ENCODE peak calls at places on chromosomes 11 and 22, in ten cellular contexts. D, L, P, E, Q, V, U, W, M and S are unnamed samples.

GRCh38 chr22:40594924-40595323 is 41.6 kb downstream of the MRTFA start:
- DNase-seq in M (no peak), V (no peak), W (no peak), D (no peak), E (no peak), P (no peak), U (no peak), L (peak; percentile 29), Q (no peak), S (no peak)

GRCh38 chr11:67378544-67378943 is 5.1 kb upstream of the CLCF1 start:
- DNase-seq in E (no peak), M (no peak), U (no peak), W (no peak), D (no peak), P (no peak), L (no peak), Q (no peak), V (no peak), S (no peak)

GRCh38 chr22:42301072-42301741 is 30.8 kb upstream of the TCF20 start:
- DNase-seq in Q (no peak), P (no peak), M (no peak), D (no peak), E (no peak), L (no peak), U (no peak), W (no peak), V (no peak), S (no peak)

GRCh38 chr11:15055620-15056356 is 17.6 kb upstream of the CALCB start:
- DNase-seq in D (no peak), P (no peak), Q (no peak), U (no peak), W (no peak), L (no peak), V (no peak), M (no peak), E (no peak), S (no peak)

GRCh38 chr11:79206951-79207350 is 233.9 kb downstream of the TENM4 start:
- DNase-seq in W (no peak), M (no peak), Q (no peak), E (no peak), D (no peak), U (no peak), L (no peak), P (no peak), V (no peak), S (no peak)

GRCh38 chr22:30340911-30341685 is 14.4 kb upstream of the TBC1D10A start:
- DNase-seq in P (peak; percentile 64), L (no peak), W (no peak), M (no peak), E (no peak), V (no peak), D (no peak), U (no peak), Q (no peak), S (no peak)

GRCh38 chr11:6548121-6548520 is 51.0 kb downstream of the DNHD1 start:
- DNase-seq in W (no peak), Q (no peak), D (no peak), L (no peak), P (no peak), E (no peak), M (no peak), U (no peak), V (no peak), S (no peak)

GRCh38 chr11:126578426-126578825 is 222.9 kb downstream of the ST3GAL4 start:
- DNase-seq in D (no peak), U (no peak), L (no peak), E (no peak), W (no peak), M (no peak), P (no peak), Q (no peak), V (no peak), S (no peak)

GRCh38 chr11:46212720-46213119 is 64.7 kb upstream of the CREB3L1 start:
- DNase-seq in E (no peak), Q (no peak), W (no peak), M (no peak), L (no peak), V (no peak), P (no peak), U (no peak), D (no peak), S (no peak)

GRCh38 chr11:46215208-46215931 is 62.1 kb upstream of the CREB3L1 start:
- DNase-seq in W (no peak), E (no peak), P (no peak), L (no peak), M (no peak), V (no peak), U (no peak), Q (no peak), D (no peak), S (no peak)

GRCh38 chr11:46220313-46220712 is 57.1 kb upstream of the CREB3L1 start:
- DNase-seq in U (no peak), W (no peak), L (no peak), D (no peak), P (no peak), E (no peak), V (no peak), M (no peak), Q (no peak), S (no peak)

GRCh38 chr11:46216765-46217089 is 60.7 kb upstream of the CREB3L1 start:
- DNase-seq in M (no peak), Q (no peak), E (no peak), U (no peak), D (no peak), L (no peak), V (no peak), W (no peak), P (no peak), S (no peak)

DNA sequence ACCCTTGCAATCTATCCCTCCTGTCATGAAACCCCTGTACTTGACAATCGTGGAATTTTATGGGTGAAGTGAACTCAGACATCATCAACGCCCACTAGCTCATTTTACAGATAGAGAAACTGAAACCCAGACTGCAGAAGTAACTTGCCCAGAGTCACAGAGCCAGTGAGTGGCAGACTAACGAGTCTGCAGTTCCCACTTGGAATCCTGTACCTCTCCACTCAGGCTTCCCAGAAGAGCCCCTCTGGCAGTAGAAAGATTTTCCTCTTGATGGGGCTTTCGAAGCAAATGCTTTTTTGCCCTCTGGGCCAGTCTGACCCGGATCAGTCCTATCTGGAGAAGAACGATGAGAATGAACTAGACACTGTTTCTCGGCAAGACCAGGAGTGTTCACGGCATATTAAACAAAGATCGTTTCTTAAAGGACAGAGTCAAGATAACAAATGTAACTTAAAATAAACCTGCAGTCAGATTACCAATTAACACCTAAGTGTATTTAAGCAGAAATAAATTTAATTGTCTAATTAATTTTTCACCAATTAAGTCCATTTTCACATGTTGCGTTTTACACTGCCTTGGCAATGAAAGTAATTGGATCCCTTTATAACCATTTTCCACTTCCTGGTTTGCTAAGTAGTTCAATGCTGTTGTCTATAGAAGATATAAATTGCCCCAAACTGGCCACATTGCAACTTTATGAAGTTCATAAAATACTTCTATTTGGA is 61.3 kb upstream of the CREB3L1 start:
- DNase-seq in U (no peak), L (peak; percentile 24), Q (no peak), V (no peak), E (no peak), W (no peak), D (no peak), P (no peak), M (no peak), S (no peak)
- H3K4me3 ChIP-seq in U (no peak overlapping the region), L (peak overlapping the region; percentile 33), Q (no peak overlapping the region), V (no peak overlapping the region), E (peak overlapping the region; percentile 34), W (peak overlapping the region; percentile 24), D (peak overlapping the region; percentile 34), P (peak overlapping the region; percentile 27), M (no peak overlapping the region), S (no peak overlapping the region)

GRCh38 chr11:68870470-68870869 is 28.8 kb upstream of the CPT1A start:
- DNase-seq in V (no peak), E (no peak), P (no peak), D (no peak), M (no peak), L (no peak), Q (no peak), U (no peak), W (no peak), S (no peak)
- H3K4me3 ChIP-seq in V (no peak overlapping the region), E (peak overlapping the region; percentile 60), P (peak overlapping the region; percentile 66), D (peak overlapping the region; percentile 43), M (peak overlapping the region; percentile 52), L (peak overlapping the region; percentile 53), Q (no peak overlapping the region), U (no peak overlapping the region), W (peak overlapping the region; percentile 52), S (peak overlapping the region; percentile 23)

GRCh38 chr11:82731691-82732277 is 1.9 kb downstream of the FAM181B start:
- DNase-seq in V (no peak), U (no peak), M (no peak), W (no peak), Q (no peak), L (no peak), E (no peak), P (no peak), D (no peak), S (no peak)

GRCh38 chr11:82734120-82734479 is 436 bp upstream of the FAM181B start:
- DNase-seq in M (no peak), E (no peak), V (no peak), Q (no peak), P (no peak), W (no peak), D (no peak), U (no peak), L (no peak), S (no peak)

GRCh38 chr11:82733444-82734119 is at the start of gene FAM181B:
- DNase-seq in E (no peak), U (peak; percentile 26), V (peak; percentile 44), M (peak; percentile 27), P (peak; percentile 51), W (no peak), L (peak; percentile 13), Q (peak; percentile 83), D (no peak), S (no peak)

GRCh38 chr11:82732348-82732733 is 1.3 kb downstream of the FAM181B start:
- DNase-seq in U (no peak), Q (no peak), V (no peak), D (no peak), W (no peak), L (no peak), M (no peak), P (no peak), E (no peak), S (no peak)

DNA sequence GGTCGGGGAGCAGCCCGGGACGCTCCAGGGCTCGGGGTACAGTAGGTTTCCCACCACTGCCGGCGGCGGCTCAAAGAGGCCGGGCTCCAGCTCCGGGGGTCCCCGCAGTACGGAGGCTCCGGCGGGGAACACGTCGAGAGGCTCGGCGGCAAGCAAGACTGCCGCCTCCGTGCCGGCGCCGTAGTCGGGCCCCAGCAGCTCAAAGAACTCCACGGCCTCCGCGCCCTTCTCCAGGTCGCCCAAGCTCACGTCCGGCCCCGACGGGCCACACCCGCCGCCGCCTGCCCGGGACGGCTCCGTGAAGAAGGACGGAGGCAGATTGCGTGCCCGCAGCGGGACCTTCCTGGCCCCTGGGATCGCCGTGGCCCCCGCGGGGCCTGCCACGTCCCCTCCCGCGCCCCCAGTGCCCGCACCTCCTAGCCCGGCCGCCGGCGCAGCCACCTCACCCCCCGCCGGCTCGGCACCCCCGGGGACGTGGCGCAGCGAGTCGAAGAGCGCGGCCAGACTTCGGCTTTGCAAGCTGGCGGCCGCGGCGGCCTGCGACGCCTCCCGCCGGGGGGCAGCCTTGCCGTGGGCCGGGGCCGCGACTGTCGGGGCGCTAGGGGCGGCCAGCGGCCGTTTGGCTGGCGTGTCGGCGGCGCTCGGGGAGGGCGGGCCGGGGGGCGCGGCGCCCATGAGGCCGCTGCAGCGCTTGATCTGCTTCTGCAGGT is 775 bp downstream of the FAM181B start:
- DNase-seq in L (no peak), P (no peak), V (no peak), Q (peak; percentile 40), D (no peak), E (no peak), U (peak; percentile 4), W (no peak), M (no peak), S (no peak)
- H3K4me3 ChIP-seq in L (peak overlapping the region; percentile 28), P (peak overlapping the region; percentile 56), V (peak overlapping the region; percentile 51), Q (peak overlapping the region; percentile 40), D (peak overlapping the region; percentile 25), E (peak overlapping the region; percentile 75), U (peak overlapping the region; percentile 36), W (peak overlapping the region; percentile 59), M (peak overlapping the region; percentile 44), S (peak overlapping the region; percentile 43)

DNA sequence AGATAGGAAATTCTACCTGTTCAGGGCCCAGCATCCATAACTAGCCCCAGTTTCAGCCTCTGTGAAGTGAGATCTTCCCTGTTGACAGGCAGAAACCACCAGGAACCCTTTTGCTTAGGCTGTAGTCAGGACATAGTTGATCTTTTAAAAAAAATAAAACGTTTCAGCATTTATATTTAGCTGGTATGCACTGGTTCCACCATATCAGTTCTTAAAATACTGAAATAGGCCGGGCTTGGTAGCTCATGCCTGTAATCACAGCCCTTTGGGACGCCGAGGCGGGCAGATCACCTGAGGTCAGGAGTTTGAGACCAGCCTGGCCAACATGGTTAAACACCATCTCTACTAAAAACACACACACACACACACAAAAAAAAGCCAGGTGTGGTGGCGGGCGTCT is 35.3 kb downstream of the GALNT18 start:
- DNase-seq in M (no peak), P (no peak), L (no peak), W (no peak), V (no peak), D (no peak), Q (no peak), E (no peak), U (no peak), S (no peak)
- H3K4me3 ChIP-seq in M (no peak overlapping the region), P (no peak overlapping the region), L (no peak overlapping the region), W (no peak overlapping the region), V (no peak overlapping the region), D (no peak overlapping the region), Q (no peak overlapping the region), E (no peak overlapping the region), U (no peak overlapping the region), S (no peak overlapping the region)